ENCODE peak calls at places on chromosomes 12 and 14, in seven cellular contexts. L, S, U, Z, X, D and F are unnamed samples.

GRCh38 chr12:4164591-4165558 is 108.7 kb upstream of the CCND2 start:
- DNase-seq in Z (peak; percentile 25), D (peak; percentile 74), L (peak; percentile 75), X (peak; percentile 37), S (no peak), U (peak; percentile 93), F (peak; percentile 81)

GRCh38 chr14:94051115-94051514 is 25.0 kb downstream of the OTUB2 start:
- DNase-seq in X (peak; percentile 43), Z (no peak), S (peak; percentile 73), U (peak; percentile 78), L (peak; percentile 81), D (peak; percentile 63), F (peak; percentile 53)

GRCh38 chr12:109163150-109163549 is 46.8 kb downstream of the ACACB start:
- DNase-seq in S (no peak), U (no peak), L (no peak), D (no peak), Z (no peak), X (no peak), F (no peak)

GRCh38 chr12:91984571-91984970 is 161.1 kb downstream of the BTG1 start:
- DNase-seq in X (no peak), Z (no peak), U (no peak), S (no peak), D (peak; percentile 77), L (no peak), F (no peak)

GRCh38 chr12:56338643-56339422 is at the start of gene IL23A:
- DNase-seq in X (no peak), S (no peak), Z (no peak), L (no peak), D (peak; percentile 69), U (peak; percentile 91), F (no peak)

GRCh38 chr12:116222358-116222757 is 55.1 kb downstream of the MED13L start:
- DNase-seq in Z (peak; percentile 60), S (no peak), U (no peak), X (peak; percentile 83), D (peak; percentile 94), L (peak; percentile 90), F (no peak)

GRCh38 chr12:81542065-81542464 is 217.1 kb downstream of the PPFIA2 start:
- DNase-seq in U (peak; percentile 69), L (no peak), Z (no peak), S (no peak), D (peak; percentile 15), X (no peak), F (no peak)

GRCh38 chr14:91328313-91329050 is 84.0 kb upstream of the GPR68 start:
- DNase-seq in U (no peak), S (no peak), X (no peak), D (no peak), Z (no peak), L (no peak), F (no peak)

GRCh38 chr12:25716842-25717241 is 163.8 kb upstream of the LMNTD1 start:
- DNase-seq in S (no peak), D (no peak), L (no peak), U (no peak), X (no peak), Z (no peak), F (no peak)

GRCh38 chr12:52323416-52324067 is 2.3 kb upstream of the KRT83 start:
- DNase-seq in Z (no peak), X (no peak), S (peak; percentile 82), L (no peak), D (no peak), U (no peak), F (no peak)

GRCh38 chr12:112939761-112940357 is 1.6 kb downstream of the OAS3 start:
- DNase-seq in S (no peak), X (no peak), Z (no peak), U (no peak), D (no peak), L (no peak), F (peak; percentile 76)

GRCh38 chr12:10632226-10632625 is 18.8 kb upstream of the MAGOHB start:
- DNase-seq in L (no peak), Z (no peak), X (no peak), U (no peak), D (peak; percentile 42), S (no peak), F (no peak)

GRCh38 chr12:85779768-85780167 is 56.4 kb downstream of the RASSF9 start:
- DNase-seq in Z (no peak), S (no peak), D (no peak), U (no peak), L (no peak), X (peak; percentile 50), F (no peak)

GRCh38 chr12:3365416-3366385 is 125.3 kb upstream of the PRMT8 start:
- DNase-seq in S (no peak), Z (no peak), U (peak; percentile 88), L (no peak), X (no peak), D (peak; percentile 2), F (no peak)

GRCh38 chr12:69873429-69873828 is 48.4 kb downstream of the MYRFL start:
- DNase-seq in X (peak; percentile 19), L (no peak), S (no peak), Z (no peak), D (peak; percentile 49), U (no peak), F (no peak)

GRCh38 chr14:73833530-73834257 is 17.9 kb upstream of the PTGR2 start:
- DNase-seq in U (peak; percentile 67), L (no peak), X (no peak), D (peak; percentile 80), Z (peak; percentile 49), S (no peak), F (peak; percentile 86)

GRCh38 chr14:90816686-90817436 is 631 bp upstream of the TTC7B start:
- DNase-seq in D (no peak), S (no peak), Z (no peak), X (no peak), U (no peak), L (no peak), F (no peak)

GRCh38 chr14:65167072-65167645 is 64.8 kb upstream of the MAX start:
- DNase-seq in L (no peak), X (no peak), S (no peak), Z (no peak), U (no peak), D (no peak), F (no peak)

GRCh38 chr12:92369643-92370042 is 224.0 kb upstream of the BTG1 start:
- DNase-seq in Z (peak; percentile 66), X (no peak), L (no peak), D (peak; percentile 72), U (no peak), S (no peak), F (no peak)

GRCh38 chr14:63454863-63455622 is 88.1 kb downstream of the PPP2R5E start:
- DNase-seq in L (no peak), X (peak; percentile 60), S (no peak), U (no peak), D (peak; percentile 72), Z (peak; percentile 7), F (no peak)

GRCh38 chr12:107450541-107450940 is 235.1 kb upstream of the PWP1 start:
- DNase-seq in Z (no peak), D (no peak), L (no peak), U (no peak), S (no peak), X (no peak), F (no peak)

GRCh38 chr12:116959845-116960514 is 49.2 kb downstream of the FBXW8 start:
- DNase-seq in L (no peak), D (peak; percentile 34), S (no peak), Z (no peak), X (no peak), U (peak; percentile 21), F (no peak)

GRCh38 chr12:119231774-119232173 is 53.0 kb downstream of the HSPB8 start:
- DNase-seq in X (no peak), L (no peak), D (no peak), S (no peak), Z (no peak), U (no peak), F (no peak)

GRCh38 chr12:119236372-119236771 is 57.6 kb downstream of the HSPB8 start:
- DNase-seq in S (no peak), L (no peak), U (no peak), X (no peak), Z (no peak), D (no peak), F (no peak)

GRCh38 chr12:119230804-119231203 is 52.1 kb downstream of the HSPB8 start:
- DNase-seq in D (no peak), S (no peak), L (no peak), U (no peak), Z (no peak), X (no peak), F (no peak)

GRCh38 chr12:119239040-119239439 is 60.3 kb downstream of the HSPB8 start:
- DNase-seq in X (no peak), U (no peak), S (no peak), L (no peak), Z (no peak), D (no peak), F (no peak)

GRCh38 chr12:119235352-119235751 is 56.6 kb downstream of the HSPB8 start:
- DNase-seq in L (no peak), S (no peak), U (peak; percentile 85), X (no peak), D (no peak), Z (no peak), F (no peak)
- TF ChIP-seq CTCF in L (peak; percentile 23), S (no peak), U (peak; percentile 86), X (peak; percentile 31), D (no peak), Z (no peak), F (no peak)

GRCh38 chr12:89355243-89356068 is 3.2 kb upstream of the DUSP6 start:
- DNase-seq in Z (no peak), L (no peak), X (peak; percentile 41), S (no peak), U (no peak), D (peak; percentile 20), F (no peak)
- TF ChIP-seq CTCF in Z (peak; percentile 4), L (no peak), X (peak; percentile 27), S (no peak), U (peak; percentile 58), D (no peak), F (peak; percentile 43)

GRCh38 chr12:95802482-95803264 is 12.1 kb upstream of the NTN4 start:
- DNase-seq in X (no peak), D (peak; percentile 91), S (no peak), U (no peak), Z (peak; percentile 24), L (no peak), F (no peak)
- TF ChIP-seq CTCF in X (no peak), D (no peak), S (no peak), U (no peak), Z (no peak), L (no peak), F (no peak)

GRCh38 chr12:120227233-120228040 is 26.5 kb upstream of the RPLP0 start:
- DNase-seq in X (no peak), S (no peak), U (no peak), D (no peak), Z (no peak), L (no peak), F (no peak)
- TF ChIP-seq CTCF in X (no peak), S (no peak), U (no peak), D (no peak), Z (no peak), L (no peak), F (no peak)

GRCh38 chr12:121176826-121177529 is 33.0 kb upstream of the P2RX4 start:
- DNase-seq in S (no peak), D (no peak), U (no peak), X (no peak), Z (no peak), L (no peak), F (no peak)
- TF ChIP-seq CTCF in S (no peak), D (no peak), U (no peak), X (no peak), Z (no peak), L (no peak), F (no peak)

GRCh38 chr12:131593411-131593810 is 117.5 kb upstream of the SFSWAP start:
- DNase-seq in S (no peak), U (no peak), L (no peak), X (no peak), D (no peak), Z (no peak), F (no peak)
- TF ChIP-seq CTCF in S (no peak), U (no peak), L (no peak), X (no peak), D (no peak), Z (no peak), F (no peak)